ENCODE peak calls at places on chromosomes 4 and X, in six cellular contexts. K is AG20443; G is activated naive CD4-positive, alpha-beta T cell treated with Interleukin-2 at 50 U/mL for 16 hours; I is hippocampal formation; C is RWPE1; M is C1 segment of cervical spinal cord. H is an unnamed sample.

GRCh38 chrX:101682723-101683122 is 23.1 kb upstream of the ARMCX2 start:
- DNase-seq in M (no peak), C (no peak), K (peak), G (no peak), I (no peak), H (no peak)

GRCh38 chr4:47926667-47927258 is 12.4 kb upstream of the NFXL1 start:
- DNase-seq in G (peak), I (peak), C (peak), M (no peak), K (peak), H (peak)

GRCh38 chrX:150899191-150899757 is 806 bp upstream of the CD99L2 start:
- DNase-seq in M (no peak), K (peak), I (peak), C (peak), G (peak), H (no peak)

GRCh38 chrX:10325606-10326005 is 168.8 kb downstream of the CLCN4 start:
- DNase-seq in G (no peak), I (no peak), C (no peak), K (no peak), M (no peak), H (no peak)

GRCh38 chr4:172980178-172980577 is 188.4 kb upstream of the GALNT7 start:
- DNase-seq in G (no peak), M (no peak), K (no peak), C (no peak), I (no peak), H (no peak)

GRCh38 chr4:83217721-83218522 is 66.7 kb downstream of the COQ2 start:
- DNase-seq in K (no peak), I (no peak), C (no peak), M (no peak), G (peak), H (no peak)

GRCh38 chr4:105283501-105283900 is 136.8 kb downstream of the TET2 start:
- DNase-seq in I (no peak), C (no peak), G (no peak), K (no peak), M (no peak), H (no peak)

GRCh38 chrX:49269010-49269767 is 404 bp upstream of the PPP1R3F start:
- DNase-seq in I (peak), M (peak), C (peak), K (peak), G (peak), H (peak)

GRCh38 chr4:744212-744841 is 38.7 kb downstream of the PCGF3 start:
- DNase-seq in C (no peak), K (no peak), G (no peak), M (no peak), I (no peak), H (no peak)

GRCh38 chrX:31551913-31552312 is 480.1 kb upstream of the FTHL17 start:
- DNase-seq in I (no peak), C (no peak), K (no peak), M (no peak), G (no peak), H (no peak)

GRCh38 chr4:912548-913279 is 19.4 kb downstream of the GAK start:
- DNase-seq in K (no peak), C (no peak), G (no peak), I (peak), M (no peak), H (peak)

GRCh38 chr4:94339779-94340178 is 2.9 kb downstream of the HPGDS start:
- DNase-seq in C (no peak), G (peak), M (no peak), I (no peak), K (no peak), H (no peak)

GRCh38 chr4:144295286-144295995 is 154.9 kb upstream of the GYPA start:
- DNase-seq in G (no peak), C (no peak), I (no peak), M (no peak), K (no peak), H (no peak)

GRCh38 chr4:81722229-81722900 is 250.7 kb upstream of the RASGEF1B start:
- DNase-seq in C (no peak), M (no peak), K (no peak), I (no peak), G (no peak), H (no peak)

GRCh38 chr4:55173580-55173979 is 48.2 kb upstream of the KDR start:
- DNase-seq in C (peak), I (no peak), M (no peak), G (no peak), K (peak), H (no peak)

GRCh38 chrX:47595701-47596655 is 13.7 kb downstream of the TIMP1 start:
- DNase-seq in C (no peak), I (no peak), M (no peak), G (no peak), K (no peak), H (no peak)

GRCh38 chr4:121799888-121800501 is 1.1 kb upstream of the EXOSC9 start:
- DNase-seq in C (no peak), M (no peak), G (no peak), I (peak), K (no peak), H (no peak)

GRCh38 chr4:106551724-106552123 is 183.1 kb upstream of the GIMD1 start:
- DNase-seq in I (no peak), M (no peak), K (no peak), C (no peak), G (no peak), H (no peak)

GRCh38 chr4:147747787-147748454 is 16.0 kb downstream of the ARHGAP10 start:
- DNase-seq in I (no peak), K (no peak), C (no peak), M (no peak), G (no peak), H (no peak)

GRCh38 chrX:39152106-39152649 is 350.9 kb downstream of the MID1IP1 start:
- DNase-seq in I (no peak), M (no peak), K (peak), G (peak), C (peak), H (no peak)

GRCh38 chr4:37825943-37826281 is 574 bp upstream of the PGM2 start:
- DNase-seq in G (peak), I (peak), M (no peak), K (no peak), C (peak), H (no peak)

GRCh38 chr4:113106076-113106475 is 56.6 kb downstream of the ANK2 start:
- DNase-seq in I (peak), K (peak), G (no peak), C (peak), M (no peak), H (no peak)

GRCh38 chr4:93710101-93710846 is 118.3 kb upstream of the ATOH1 start:
- DNase-seq in I (peak), G (no peak), M (no peak), K (no peak), C (no peak), H (no peak)

GRCh38 chrX:71253253-71254091 is 468 bp downstream of the ZMYM3 start:
- DNase-seq in M (no peak), G (peak), I (no peak), K (peak), C (peak), H (no peak)

GRCh38 chr4:10721616-10722015 is 37.0 kb upstream of the CLNK start:
- DNase-seq in M (no peak), I (no peak), C (no peak), G (no peak), K (no peak), H (no peak)

GRCh38 chr4:152032722-152033131 is 271.9 kb upstream of the GATB start:
- DNase-seq in I (no peak), M (no peak), K (peak), C (no peak), G (no peak), H (no peak)

GRCh38 chr4:16843831-16844508 is 54.5 kb downstream of the LDB2 start:
- DNase-seq in G (no peak), K (peak), M (no peak), C (no peak), I (no peak), H (no peak)

GRCh38 chr4:76758290-76758882 is 139.6 kb downstream of the SOWAHB start:
- DNase-seq in G (no peak), K (peak), I (peak), C (peak), M (no peak), H (no peak)

GRCh38 chrX:140608111-140608510 is 101.4 kb upstream of the LINC00632 start:
- DNase-seq in M (no peak), G (no peak), K (no peak), C (no peak), I (no peak), H (no peak)

GRCh38 chr4:93730251-93730650 is 98.3 kb upstream of the ATOH1 start:
- DNase-seq in I (no peak), G (no peak), M (no peak), K (no peak), C (no peak), H (no peak)

GRCh38 chr4:175509320-175509719 is 302.7 kb downstream of the GPM6A start:
- DNase-seq in G (no peak), I (no peak), K (no peak), M (no peak), C (no peak), H (no peak)

GRCh38 chr4:184259081-184259480 is 41.4 kb upstream of the ENPP6 start:
- DNase-seq in K (no peak), M (no peak), G (no peak), I (no peak), C (no peak), H (no peak)

GRCh38 chr4:38523054-38523453 is 140.9 kb upstream of the KLF3 start:
- DNase-seq in C (no peak), I (no peak), G (no peak), M (no peak), K (no peak), H (no peak)

GRCh38 chrX:94057385-94057784 is 383.4 kb downstream of the FAM133A start:
- DNase-seq in G (no peak), C (no peak), M (no peak), K (no peak), I (no peak), H (no peak)

GRCh38 chrX:153443476-153444332 is 2.2 kb downstream of the TREX2 start:
- DNase-seq in K (peak), G (no peak), C (peak), M (no peak), I (no peak), H (no peak)

GRCh38 chrX:120377179-120377578 is 15.3 kb downstream of the ATP1B4 start:
- DNase-seq in G (no peak), M (no peak), I (no peak), K (no peak), C (no peak), H (no peak)

GRCh38 chrX:150774798-150775568 is 81.8 kb downstream of the MTMR1 start:
- DNase-seq in C (no peak), K (no peak), I (peak), M (no peak), G (no peak), H (no peak)

GRCh38 chr4:16967722-16968121 is 69.3 kb upstream of the LDB2 start:
- DNase-seq in I (peak), K (peak), C (no peak), G (no peak), M (no peak), H (no peak)